ENCODE peak calls at places on chromosomes 12 and 14, in six cellular contexts. R, H, M, T, U and V are unnamed samples.

GRCh38 chr14:95291859-95292542 is 27.7 kb downstream of the CLMN start:
- DNase-seq in R (peak), H (no peak), M (no peak), T (no peak), U (no peak), V (no peak)

GRCh38 chr14:20219033-20219432 is 4.5 kb upstream of the OR11H6 start:
- DNase-seq in R (no peak), H (no peak), M (no peak), T (no peak), U (no peak), V (no peak)

GRCh38 chr12:26369588-26369987 is 174.2 kb downstream of the SSPN start:
- DNase-seq in R (peak), H (no peak), M (no peak), T (no peak), U (no peak), V (no peak)

GRCh38 chr14:89219056-89219455 is 198.0 kb downstream of the FOXN3 start:
- DNase-seq in R (no peak), H (no peak), M (no peak), T (no peak), U (no peak), V (no peak)

GRCh38 chr12:85866929-85867776 is 6.9 kb upstream of the NTS start:
- DNase-seq in R (peak), H (no peak), M (no peak), T (peak), U (no peak), V (no peak)

GRCh38 chr14:26427059-26427458 is 170.8 kb downstream of the NOVA1 start:
- DNase-seq in R (no peak), H (no peak), M (no peak), T (no peak), U (no peak), V (no peak)

GRCh38 chr14:97185186-97185585 is 388.0 kb downstream of the VRK1 start:
- DNase-seq in R (no peak), H (no peak), M (no peak), T (no peak), U (peak), V (no peak)

GRCh38 chr14:98950356-98950895 is 321.6 kb downstream of the BCL11B start:
- DNase-seq in R (no peak), H (no peak), M (no peak), T (no peak), U (no peak), V (no peak)

GRCh38 chr12:49567611-49568441 is at the start of gene MCRS1:
- DNase-seq in R (peak), H (peak), M (peak), T (peak), U (peak), V (peak)
- TF ChIP-seq POLR2A in R (peak), H (peak), M (peak), T (peak), U (peak), V (peak)

GRCh38 chr12:64009321-64010068 is 165.0 kb downstream of the SRGAP1 start:
- DNase-seq in R (no peak), H (no peak), M (peak), T (no peak), U (no peak), V (no peak)

GRCh38 chr12:64004639-64005038 is 160.1 kb downstream of the SRGAP1 start:
- DNase-seq in R (no peak), H (no peak), M (no peak), T (no peak), U (no peak), V (no peak)

GRCh38 chr12:64008596-64008995 is 164.1 kb downstream of the SRGAP1 start:
- DNase-seq in R (no peak), H (no peak), M (no peak), T (no peak), U (no peak), V (no peak)

GRCh38 chr12:64007853-64008252 is 163.4 kb downstream of the SRGAP1 start:
- DNase-seq in R (no peak), H (no peak), M (no peak), T (no peak), U (no peak), V (no peak)

GRCh38 chr12:64006211-64006610 is 161.7 kb downstream of the SRGAP1 start:
- DNase-seq in R (no peak), H (no peak), M (no peak), T (no peak), U (no peak), V (no peak)
- TF ChIP-seq TAF1 in R (no peak), H (no peak), M (no peak), T (no peak), U (no peak), V (no peak)

GRCh38 chr14:51319181-51319597 is 79.1 kb downstream of the TMX1 start:
- DNase-seq in R (no peak), H (no peak), M (no peak), T (no peak), U (no peak), V (no peak)
- TF ChIP-seq POLR2AphosphoS5 in R (no peak), H (no peak), M (no peak), T (no peak), U (no peak), V (no peak)

GRCh38 chr14:64971890-64972785 is at the start of gene RAB15:
- DNase-seq in R (peak), H (peak), M (no peak), T (no peak), U (no peak), V (peak)
- TF ChIP-seq POLR2A in R (no peak), H (no peak), M (no peak), T (no peak), U (no peak), V (no peak)

DNA sequence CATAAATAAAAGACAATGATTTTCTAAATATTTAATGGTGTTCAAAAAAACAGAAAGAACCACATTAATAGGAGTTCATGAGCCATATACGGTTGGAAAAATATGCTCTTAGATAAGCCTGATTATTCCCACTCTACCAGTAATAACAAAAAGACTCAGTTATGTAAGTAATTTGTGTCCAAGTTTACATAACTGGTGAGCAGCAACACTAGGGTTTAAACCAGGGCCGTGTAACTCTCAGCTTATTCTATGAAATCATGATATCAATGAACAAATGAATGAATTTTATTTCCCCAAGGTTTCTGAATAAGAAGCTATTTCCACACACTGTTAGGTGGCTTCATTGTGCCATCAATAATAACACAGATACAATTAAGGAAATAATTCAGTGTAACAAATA is 98.3 kb downstream of the GARIN6 start:
- DNase-seq in R (no peak), H (no peak), M (no peak), T (no peak), U (no peak), V (no peak)
- TF ChIP-seq TAF1 in R (no peak), H (no peak), M (no peak), T (no peak), U (no peak), V (no peak)

GRCh38 chr12:127607146-127607725 is 659.7 kb upstream of the TMEM132C start:
- DNase-seq in R (no peak), H (no peak), M (no peak), T (no peak), U (no peak), V (no peak)

DNA sequence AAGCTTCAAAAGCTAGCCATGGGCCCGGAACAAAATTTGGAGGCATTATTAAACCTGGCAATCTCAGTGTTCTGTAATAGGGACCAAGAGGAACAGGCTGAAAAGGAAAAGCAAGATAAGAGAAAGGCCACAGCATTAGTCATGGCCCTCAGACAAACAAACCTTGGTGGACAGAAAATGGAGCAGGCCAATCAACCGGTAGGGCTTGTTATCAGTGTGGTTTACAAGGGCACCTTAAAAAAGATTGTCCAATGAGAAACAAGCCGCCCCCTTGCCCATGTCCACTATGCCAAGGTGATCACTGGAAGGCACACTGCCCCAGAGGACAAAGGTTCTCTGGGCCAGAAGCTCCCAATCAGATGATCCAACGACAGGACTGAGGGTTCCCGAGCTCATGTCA is 653.9 kb upstream of the TMEM132C start:
- DNase-seq in R (no peak), H (no peak), M (no peak), T (no peak), U (no peak), V (no peak)
- TF ChIP-seq POLR2AphosphoS5 in R (no peak), H (no peak), M (no peak), T (no peak), U (no peak), V (no peak)

GRCh38 chr14:68653108-68653507 is 139.8 kb downstream of the ZFP36L1 start:
- DNase-seq in R (no peak), H (no peak), M (no peak), T (no peak), U (no peak), V (no peak)
- TF ChIP-seq POLR2A in R (no peak), H (no peak), M (no peak), T (no peak), U (no peak), V (no peak)